ENCODE peak calls at places on chromosomes 5 and 9, in five cellular contexts. D is endothelial cell, Y is IMR-90, Z is AG04449, F is astrocyte of the spinal cord. S is an unnamed sample.

GRCh38 chr5:146007270-146007669 is 70.9 kb downstream of the SH3RF2 start:
- DNase-seq in Z (no peak), F (no peak), D (no peak), Y (no peak), S (no peak)

GRCh38 chr9:130995399-130995941 is 13.5 kb upstream of the LAMC3 start:
- DNase-seq in Y (peak), D (no peak), F (peak), Z (no peak), S (no peak)

GRCh38 chr9:14710804-14711203 is 11.7 kb downstream of the CER1 start:
- DNase-seq in F (peak), Z (peak), D (no peak), Y (peak), S (no peak)

GRCh38 chr5:177327539-177328522 is 16.1 kb upstream of the MXD3 start:
- DNase-seq in Y (peak), F (peak), D (no peak), Z (no peak), S (no peak)

GRCh38 chr5:31824886-31825774 is 186.2 kb downstream of the PDZD2 start:
- DNase-seq in Z (peak), F (peak), Y (peak), D (peak), S (peak)

GRCh38 chr9:120583958-120584369 is 4.0 kb upstream of the CDK5RAP2 start:
- DNase-seq in Z (peak), F (peak), D (peak), Y (peak), S (peak)

GRCh38 chr5:136276946-136277345 is 84.0 kb upstream of the SMIM32 start:
- DNase-seq in Z (no peak), D (no peak), Y (no peak), F (no peak), S (no peak)

GRCh38 chr5:17989567-17989966 is 355.3 kb downstream of the TAF11L14 start:
- DNase-seq in D (no peak), F (no peak), Z (no peak), Y (no peak), S (no peak)

GRCh38 chr5:52560366-52560765 is 227.3 kb upstream of the ITGA1 start:
- DNase-seq in F (peak), Y (no peak), D (no peak), Z (no peak), S (no peak)

GRCh38 chr5:5244581-5244980 is 104.5 kb downstream of the ADAMTS16 start:
- DNase-seq in Y (no peak), F (no peak), D (no peak), Z (no peak), S (no peak)

GRCh38 chr5:78920604-78921003 is 64.5 kb downstream of the ARSB start:
- DNase-seq in D (no peak), F (peak), Y (peak), Z (no peak), S (no peak)

GRCh38 chr9:99041618-99042017 is 63.3 kb upstream of the TGFBR1 start:
- DNase-seq in F (no peak), Y (no peak), D (no peak), Z (no peak), S (no peak)

GRCh38 chr5:79378510-79379186 is 135.3 kb downstream of the HOMER1 start:
- DNase-seq in Z (no peak), F (no peak), D (no peak), Y (no peak), S (no peak)

GRCh38 chr9:89740722-89741121 is 135.9 kb downstream of the GADD45G start:
- DNase-seq in D (no peak), F (no peak), Z (no peak), Y (no peak), S (no peak)

GRCh38 chr5:138258704-138259285 is 15.6 kb downstream of the GFRA3 start:
- DNase-seq in F (no peak), Z (no peak), D (no peak), Y (no peak), S (no peak)

GRCh38 chr9:93114984-93115335 is 18.9 kb downstream of the CARD19 start:
- DNase-seq in Y (no peak), Z (no peak), D (no peak), F (no peak), S (no peak)

GRCh38 chr5:135386096-135386495 is 12.9 kb downstream of the MACROH2A1 start:
- DNase-seq in Y (peak), D (no peak), Z (no peak), F (peak), S (no peak)

GRCh38 chr9:129287595-129288305 is 109.7 kb upstream of the IER5L start:
- DNase-seq in D (no peak), F (no peak), Z (no peak), Y (no peak), S (no peak)

GRCh38 chr5:90434116-90434714 is 24.7 kb upstream of the CETN3 start:
- DNase-seq in F (peak), Y (peak), Z (no peak), D (peak), S (peak)

GRCh38 chr9:33867747-33868429 is 50.9 kb downstream of the UBE2R2 start:
- DNase-seq in D (no peak), F (peak), Y (no peak), Z (no peak), S (no peak)

GRCh38 chr9:127065592-127065991 is 56.8 kb downstream of the ANGPTL2 start:
- DNase-seq in F (peak), Z (no peak), Y (peak), D (no peak), S (no peak)

GRCh38 chr9:130171226-130172148 is 717 bp upstream of the NCS1 start:
- DNase-seq in D (no peak), Z (no peak), Y (no peak), F (no peak), S (no peak)

GRCh38 chr9:134413890-134414731 is 87.9 kb downstream of the RXRA start:
- DNase-seq in Z (peak), D (no peak), Y (peak), F (peak), S (no peak)

GRCh38 chr9:101635020-101635419 is 40.3 kb upstream of the PPP3R2 start:
- DNase-seq in Y (no peak), Z (no peak), F (no peak), D (no peak), S (no peak)

GRCh38 chr5:36561596-36561995 is 44.8 kb upstream of the SLC1A3 start:
- DNase-seq in D (no peak), Z (no peak), Y (no peak), F (no peak), S (no peak)
- TF ChIP-seq CTCF in D (no peak), Z (no peak), Y (no peak), F (no peak), S (no peak)

DNA sequence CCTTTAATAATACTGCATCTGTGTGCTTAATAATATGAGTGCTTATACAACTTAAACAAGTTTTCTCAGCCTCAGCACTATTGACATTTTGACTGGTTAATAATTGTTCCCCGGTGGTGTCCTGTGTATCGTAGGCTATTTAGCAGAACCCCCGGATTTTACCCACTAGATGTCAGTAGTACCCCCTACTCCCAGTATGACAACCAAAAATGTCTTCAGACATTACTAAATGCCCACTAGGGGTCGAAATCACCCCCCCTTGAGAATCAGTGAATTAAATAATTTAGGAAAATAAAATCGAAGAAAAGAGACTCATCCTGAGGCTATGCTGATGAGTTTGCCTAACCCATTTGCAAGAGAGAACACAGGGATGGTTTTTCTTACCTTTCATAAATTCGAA is 166.3 kb downstream of the ATP10B start:
- DNase-seq in F (no peak), Y (no peak), D (peak), Z (no peak), S (no peak)
- TF ChIP-seq CTCF in F (no peak), Y (no peak), D (peak), Z (no peak), S (peak)

GRCh38 chr9:123349691-123350480 is 6.1 kb upstream of the CRB2 start:
- DNase-seq in Z (no peak), D (peak), Y (peak), F (peak), S (peak)
- TF ChIP-seq CTCF in Z (peak), D (peak), Y (peak), F (peak), S (peak)

DNA sequence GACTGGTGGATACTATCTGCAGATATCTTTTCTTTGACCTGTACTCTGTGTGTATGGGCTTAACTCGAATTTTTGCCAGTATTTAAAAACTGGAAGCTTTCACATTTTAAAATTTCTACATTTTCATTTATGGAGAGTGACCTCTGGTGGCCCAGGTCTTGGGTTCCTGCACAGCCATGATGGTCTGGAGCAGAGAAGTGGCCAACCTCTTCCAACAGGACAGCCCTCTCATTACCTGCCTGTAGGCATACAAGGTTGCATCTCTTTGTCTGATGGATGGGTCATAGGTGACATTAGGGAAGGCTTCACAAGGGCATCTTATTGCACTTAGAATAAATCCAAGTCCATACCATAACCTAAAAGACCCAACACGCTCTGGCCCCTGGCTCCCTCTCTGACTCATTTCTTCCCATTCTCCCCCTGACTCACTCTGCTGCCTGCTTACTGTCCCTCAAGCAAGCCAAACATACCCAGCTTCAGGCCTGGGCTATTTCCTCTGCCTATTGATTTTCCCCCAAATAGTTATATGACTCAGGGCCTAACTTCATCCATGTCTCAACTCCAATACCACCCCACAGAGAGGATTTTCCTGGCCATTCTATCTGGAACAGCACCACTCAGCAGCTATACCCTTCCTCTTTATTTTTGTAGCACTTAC is 113.3 kb upstream of the SLC1A3 start:
- DNase-seq in Y (peak), Z (no peak), D (no peak), F (peak), S (no peak)
- TF ChIP-seq CTCF in Y (no peak), Z (no peak), D (no peak), F (peak), S (no peak)

DNA sequence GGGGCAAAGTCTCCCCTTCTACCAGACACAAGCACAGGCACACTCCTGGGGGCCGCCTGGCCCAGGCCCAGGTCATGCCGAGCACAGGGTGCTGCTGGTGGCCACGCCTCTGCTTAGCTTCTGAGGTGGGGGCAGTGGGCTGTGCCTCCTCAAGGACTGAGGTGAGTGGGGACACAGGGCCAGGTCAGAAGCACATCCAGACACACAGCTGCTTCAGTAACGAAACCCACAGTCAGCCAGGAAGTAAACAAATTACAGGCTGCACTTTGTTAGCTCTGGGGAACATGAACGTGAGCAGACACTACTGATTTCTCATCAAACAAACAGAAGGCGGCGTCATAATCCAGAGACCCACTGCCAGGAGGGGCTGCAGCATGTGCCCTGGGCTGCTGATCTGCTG is 192.4 kb downstream of the HSPA4 start:
- DNase-seq in Y (peak), Z (no peak), F (no peak), D (no peak), S (no peak)
- TF ChIP-seq CTCF in Y (no peak), Z (no peak), F (no peak), D (no peak), S (no peak)

GRCh38 chr5:173733831-173734491 is 117.5 kb upstream of the BOD1 start:
- DNase-seq in Y (no peak), Z (no peak), D (no peak), F (no peak), S (no peak)

GRCh38 chr5:173735171-173735570 is 118.7 kb upstream of the BOD1 start:
- DNase-seq in D (no peak), Y (no peak), Z (no peak), F (no peak), S (no peak)

GRCh38 chr5:173735691-173736090 is 119.2 kb upstream of the BOD1 start:
- DNase-seq in Y (no peak), D (no peak), F (no peak), Z (no peak), S (no peak)

GRCh38 chr5:173734716-173735115 is 118.3 kb upstream of the BOD1 start:
- DNase-seq in F (no peak), Y (no peak), D (no peak), Z (no peak), S (no peak)

DNA sequence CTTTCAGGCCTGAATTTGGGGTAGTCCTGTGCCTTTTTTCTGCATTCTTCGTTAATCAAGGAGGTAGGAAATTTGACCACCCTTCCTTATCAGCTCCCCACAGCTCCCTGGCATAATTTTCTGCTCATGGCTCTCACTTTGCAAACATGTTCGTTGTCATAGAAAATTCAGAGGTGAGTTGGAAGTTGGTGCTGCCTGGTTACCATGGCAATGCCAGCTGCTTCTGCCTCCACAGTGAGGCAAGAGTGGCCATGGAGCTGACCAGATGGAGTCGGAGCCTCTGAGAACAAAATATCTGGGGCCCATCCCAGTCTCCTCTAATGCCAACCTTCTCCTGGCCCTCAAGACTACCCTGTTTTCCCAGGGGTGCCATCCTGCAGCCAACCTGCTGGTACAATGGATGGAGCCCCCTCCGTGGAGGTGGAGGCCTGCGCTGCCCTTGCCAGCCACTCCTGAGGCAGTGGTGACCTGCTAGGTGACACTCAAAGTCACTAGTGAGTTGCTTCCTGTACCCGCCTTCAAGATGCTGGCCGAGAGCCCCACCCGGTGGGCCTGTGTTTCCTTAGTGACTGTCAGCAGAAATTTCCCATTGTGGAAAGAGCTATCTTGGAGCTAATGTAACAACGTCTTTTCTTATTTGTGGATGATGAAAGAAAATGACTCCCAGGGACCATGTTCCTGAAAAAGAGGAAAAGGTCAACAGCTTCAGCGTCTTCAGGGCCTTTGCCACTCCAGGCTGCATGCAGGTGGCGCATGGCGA is 116.8 kb upstream of the BOD1 start:
- DNase-seq in Y (no peak), Z (no peak), F (no peak), D (no peak), S (no peak)
- TF ChIP-seq CTCF in Y (no peak), Z (no peak), F (no peak), D (no peak), S (no peak)

GRCh38 chr9:86723351-86723750 is 224.0 kb downstream of the GAS1 start:
- DNase-seq in D (no peak), F (no peak), Z (no peak), Y (no peak), S (no peak)

GRCh38 chr9:86720893-86721698 is 226.2 kb downstream of the GAS1 start:
- DNase-seq in D (no peak), F (no peak), Y (no peak), Z (no peak), S (no peak)

GRCh38 chr9:86722706-86723075 is 224.6 kb downstream of the GAS1 start:
- DNase-seq in Y (no peak), F (no peak), Z (no peak), D (no peak), S (no peak)

GRCh38 chr9:86724528-86724927 is 222.8 kb downstream of the GAS1 start:
- DNase-seq in D (no peak), Z (no peak), F (no peak), Y (no peak), S (no peak)

GRCh38 chr9:86721843-86722705 is 225.2 kb downstream of the GAS1 start:
- DNase-seq in Z (peak), F (peak), D (no peak), Y (peak), S (no peak)
- TF ChIP-seq CTCF in Z (no peak), F (no peak), D (no peak), Y (no peak), S (no peak)

DNA sequence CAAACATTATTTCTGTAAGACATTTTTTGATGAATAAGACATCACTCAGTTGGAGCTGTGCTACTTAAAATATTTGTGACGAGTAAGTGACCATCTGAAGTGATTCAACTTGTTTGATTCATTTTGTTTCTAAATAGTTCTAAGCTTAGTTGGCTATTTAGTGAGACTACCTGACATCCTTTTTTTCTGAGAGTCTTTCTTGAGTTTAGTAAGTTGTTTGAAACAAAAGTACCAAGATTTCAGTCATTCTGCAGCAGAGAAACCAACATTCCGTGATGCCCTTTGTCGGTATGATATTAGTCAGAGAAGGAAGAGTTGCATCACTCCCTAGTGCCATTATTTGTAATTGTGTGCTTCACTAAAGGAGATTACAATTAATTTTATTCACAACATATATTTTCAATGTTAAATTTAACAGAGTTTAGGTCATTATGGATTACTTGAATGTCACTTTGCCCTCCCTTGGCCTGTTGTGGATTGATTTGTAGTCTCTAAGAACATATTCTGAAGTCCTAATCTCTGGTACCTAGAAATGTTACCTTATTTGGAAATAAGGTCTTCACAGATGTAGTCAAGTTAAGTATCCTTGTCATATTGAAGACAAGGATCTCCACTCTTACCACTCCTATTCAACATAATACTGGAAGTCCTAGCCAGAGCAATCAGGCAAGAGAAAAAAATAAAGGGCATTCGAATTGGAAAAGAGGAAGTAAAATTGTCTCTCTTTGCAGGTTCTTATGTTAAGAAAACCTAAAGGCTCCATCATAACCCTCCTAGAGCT is 212.2 kb downstream of the PCSK1 start:
- DNase-seq in D (no peak), Y (peak), F (peak), Z (no peak), S (no peak)
- TF ChIP-seq CTCF in D (no peak), Y (no peak), F (no peak), Z (no peak), S (no peak)

DNA sequence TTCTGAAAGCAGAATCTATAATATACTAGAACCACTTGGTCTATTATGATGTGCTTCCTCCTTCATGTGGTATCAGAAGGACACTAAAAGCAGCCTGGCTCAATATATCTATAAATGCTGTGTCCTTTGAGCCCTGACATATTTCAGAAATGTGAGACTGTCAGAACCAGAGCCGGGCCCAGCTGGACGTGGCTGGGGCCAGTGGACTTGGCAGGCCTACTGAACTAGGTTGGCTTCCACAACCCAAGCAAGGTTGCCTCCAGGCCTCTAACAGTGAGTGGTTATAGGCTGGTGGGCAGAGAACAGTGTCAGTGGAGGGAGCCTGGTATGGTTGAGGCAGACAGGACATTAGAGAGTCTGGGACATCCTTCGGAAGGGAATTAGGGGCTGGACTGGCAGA is 78.9 kb downstream of the GALNT10 start:
- DNase-seq in Y (no peak), Z (no peak), F (no peak), D (no peak), S (no peak)
- TF ChIP-seq CTCF in Y (no peak), Z (no peak), F (no peak), D (no peak), S (no peak)

S was measured in neural crest cell.